ENCODE peak calls at places on chromosome 20, in five cellular contexts. A, Z, O, N and V are unnamed samples.

GRCh38 chr20:39524371-39524911 is 562.3 kb downstream of the DHX35 start:
- DNase-seq in A (no peak), Z (no peak), O (no peak), N (no peak), V (no peak)

GRCh38 chr20:18852318-18852717 is 38.7 kb downstream of the SCP2D1 start:
- DNase-seq in A (no peak), Z (no peak), O (no peak), N (no peak), V (no peak)

GRCh38 chr20:60749804-60750602 is 502.1 kb upstream of the CDH4 start:
- DNase-seq in A (no peak), Z (no peak), O (no peak), N (peak; percentile 31), V (no peak)

GRCh38 chr20:51695574-51696303 is 72.5 kb downstream of the ATP9A start:
- DNase-seq in A (no peak), Z (no peak), O (no peak), N (peak; percentile 46), V (no peak)

GRCh38 chr20:51767867-51768758 is at the start of gene ATP9A:
- DNase-seq in A (peak; percentile 37), Z (peak; percentile 49), O (peak; percentile 32), N (no peak), V (peak; percentile 45)

GRCh38 chr20:46803446-46804020 is 91.1 kb upstream of the EYA2 start:
- DNase-seq in A (no peak), Z (no peak), O (no peak), N (no peak), V (peak; percentile 9)

GRCh38 chr20:1533059-1533458 is 24.4 kb downstream of the SIRPD start:
- DNase-seq in A (no peak), Z (no peak), O (no peak), N (peak; percentile 16), V (no peak)

GRCh38 chr20:34753706-34754461 is 49.7 kb downstream of the TP53INP2 start:
- DNase-seq in A (no peak), Z (no peak), O (no peak), N (no peak), V (no peak)

GRCh38 chr20:22501034-22501433 is 83.3 kb downstream of the FOXA2 start:
- DNase-seq in A (no peak), Z (no peak), O (no peak), N (no peak), V (no peak)

GRCh38 chr20:24996449-24997195 is 4.1 kb upstream of the APMAP start:
- DNase-seq in A (no peak), Z (no peak), O (no peak), N (no peak), V (no peak)

GRCh38 chr20:40294747-40295146 is 394.3 kb downstream of the MAFB start:
- DNase-seq in A (no peak), Z (no peak), O (no peak), N (no peak), V (no peak)

GRCh38 chr20:2558581-2559301 is 22.4 kb downstream of the TMC2 start:
- DNase-seq in A (no peak), Z (no peak), O (peak; percentile 20), N (no peak), V (peak; percentile 42)

GRCh38 chr20:64065973-64066341 is 3.0 kb downstream of the TCEA2 start:
- DNase-seq in A (no peak), Z (no peak), O (no peak), N (peak; percentile 61), V (no peak)

GRCh38 chr20:59835448-59836395 is 97.7 kb downstream of the SYCP2 start:
- DNase-seq in A (peak; percentile 47), Z (peak; percentile 49), O (peak; percentile 30), N (no peak), V (peak; percentile 67)

GRCh38 chr20:62550087-62550565 is 74.3 kb upstream of the GATA5 start:
- DNase-seq in A (peak; percentile 55), Z (peak; percentile 88), O (no peak), N (peak; percentile 20), V (peak; percentile 37)
- H3K4me1 ChIP-seq in A (peaks cover 9% of the 10 kb centered on the region), Z (peaks cover 39% of the 10 kb centered on the region), O (no peaks in the 10 kb centered on the region), N (peaks cover 20% of the 10 kb centered on the region), V (peaks cover 21% of the 10 kb centered on the region)

GRCh38 chr20:37354210-37355195 is 8.6 kb downstream of the SRC start:
- DNase-seq in A (no peak), Z (no peak), O (no peak), N (no peak), V (no peak)
- H3K4me1 ChIP-seq in A (peaks cover 5% of the 10 kb centered on the region), Z (peaks cover 25% of the 10 kb centered on the region), O (no peaks in the 10 kb centered on the region), N (peaks cover 100% of the 10 kb centered on the region), V (no peaks in the 10 kb centered on the region)

DNA sequence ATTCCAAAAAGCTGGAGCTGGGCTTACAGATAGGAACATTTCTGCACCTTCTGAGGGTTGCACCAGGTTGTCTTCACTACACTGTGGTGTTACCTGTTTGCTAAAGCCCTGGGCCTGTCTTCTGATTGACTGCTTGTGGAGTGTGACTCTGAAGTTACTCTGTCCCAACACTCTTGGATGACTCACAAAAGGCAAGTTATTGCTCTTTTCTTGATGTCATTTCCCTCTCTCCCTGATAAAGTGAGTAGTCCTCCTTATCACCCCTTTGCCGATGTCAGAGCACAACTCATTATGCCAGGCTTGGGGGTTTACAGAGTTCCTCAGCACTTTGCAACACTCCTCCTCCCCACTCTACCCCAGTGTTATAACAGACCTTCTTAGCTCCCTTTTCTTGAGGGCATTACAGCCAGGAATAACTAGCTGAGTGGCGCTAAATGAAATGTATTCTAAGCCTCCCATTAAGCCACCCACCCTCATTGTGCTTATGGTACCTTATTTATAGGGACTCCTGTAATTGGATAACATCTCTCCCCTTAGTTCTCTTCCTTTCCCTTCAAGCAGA is 36.1 kb upstream of the NKX2-4 start:
- DNase-seq in A (no peak), Z (no peak), O (no peak), N (peak; percentile 4), V (no peak)
- H3K4me1 ChIP-seq in A (no peaks in the 10 kb centered on the region), Z (no peaks in the 10 kb centered on the region), O (no peaks in the 10 kb centered on the region), N (peaks cover 3% of the 10 kb centered on the region), V (no peaks in the 10 kb centered on the region)

DNA sequence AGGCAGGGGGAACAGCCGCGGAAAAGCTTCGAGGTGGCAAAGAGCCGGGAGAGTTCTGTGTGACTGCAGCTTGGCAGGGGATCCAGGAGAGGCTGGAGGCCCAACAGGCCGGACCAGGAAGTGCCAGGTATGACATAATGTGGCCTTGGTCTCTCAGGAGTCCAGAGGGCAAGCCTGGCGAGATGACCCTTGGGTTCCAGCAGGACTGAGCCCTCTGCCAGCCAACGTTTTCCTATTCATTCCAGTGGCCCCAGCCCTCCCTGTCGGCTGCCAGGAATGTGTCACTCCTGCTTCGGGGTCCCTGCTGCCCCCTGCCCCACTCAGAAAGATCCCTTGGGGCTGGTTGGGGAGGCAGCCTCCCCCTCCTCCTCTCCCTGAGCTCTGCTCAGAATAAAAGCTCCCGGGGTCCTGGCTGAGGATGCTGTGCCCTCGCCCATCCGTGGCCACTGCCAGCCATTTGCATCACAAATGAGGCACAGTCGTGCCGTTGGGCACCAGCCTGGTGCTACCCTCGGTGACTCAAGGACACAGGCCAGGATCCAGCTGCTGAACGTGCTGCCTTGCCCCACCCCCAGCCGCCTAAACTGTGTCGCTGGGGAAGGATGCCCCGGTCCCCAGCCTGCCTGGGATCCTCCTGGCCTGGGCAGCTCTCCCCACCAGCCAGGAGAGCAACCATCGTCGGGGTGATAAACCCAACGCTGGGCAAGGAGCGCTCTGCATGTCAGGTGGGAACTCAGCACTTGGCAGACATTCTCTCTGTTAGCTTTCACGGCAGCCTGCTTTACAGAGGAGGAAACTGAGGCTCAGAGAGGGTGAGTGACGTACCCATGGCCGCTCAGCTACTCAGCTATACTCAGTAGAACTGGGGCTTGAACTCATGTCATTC is 37.7 kb downstream of the RBM38 start:
- DNase-seq in A (no peak), Z (no peak), O (no peak), N (no peak), V (no peak)
- H3K4me1 ChIP-seq in A (no peaks in the 10 kb centered on the region), Z (peaks cover 30% of the 10 kb centered on the region), O (peaks cover 2% of the 10 kb centered on the region), N (no peaks in the 10 kb centered on the region), V (no peaks in the 10 kb centered on the region)

GRCh38 chr20:41408986-41409385 is 42.4 kb upstream of the EMILIN3 start:
- DNase-seq in A (no peak), Z (no peak), O (no peak), N (no peak), V (no peak)

GRCh38 chr20:41411458-41411857 is 44.8 kb upstream of the EMILIN3 start:
- DNase-seq in A (no peak), Z (no peak), O (no peak), N (peak; percentile 17), V (no peak)

GRCh38 chr20:41415191-41415590 is 48.6 kb upstream of the EMILIN3 start:
- DNase-seq in A (no peak), Z (no peak), O (no peak), N (no peak), V (no peak)

GRCh38 chr20:41412324-41412723 is 45.7 kb upstream of the EMILIN3 start:
- DNase-seq in A (no peak), Z (no peak), O (no peak), N (no peak), V (no peak)

DNA sequence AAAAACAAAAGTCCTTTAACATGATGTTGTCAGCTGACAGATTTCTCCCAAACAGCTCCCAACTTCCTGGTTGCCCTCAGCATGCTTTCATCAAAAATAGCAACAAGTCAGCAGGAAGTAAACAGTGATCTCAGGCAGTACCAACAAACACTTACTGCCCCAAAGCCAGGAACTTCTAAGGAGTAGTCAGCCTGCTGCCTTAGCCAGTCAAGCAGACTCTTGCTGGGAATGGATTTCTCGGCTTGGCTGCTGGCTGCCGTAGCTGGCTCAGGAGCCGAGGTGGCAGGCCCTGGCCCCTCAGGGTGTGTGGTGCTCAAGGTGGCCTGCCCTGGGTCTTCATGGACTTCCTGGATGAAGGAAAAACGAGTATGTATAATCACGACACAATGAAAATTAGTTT is 46.6 kb upstream of the EMILIN3 start:
- DNase-seq in A (no peak), Z (no peak), O (no peak), N (peak; percentile 14), V (no peak)
- H3K4me1 ChIP-seq in A (no peaks in the 10 kb centered on the region), Z (peaks cover 35% of the 10 kb centered on the region), O (no peaks in the 10 kb centered on the region), N (no peaks in the 10 kb centered on the region), V (no peaks in the 10 kb centered on the region)

DNA sequence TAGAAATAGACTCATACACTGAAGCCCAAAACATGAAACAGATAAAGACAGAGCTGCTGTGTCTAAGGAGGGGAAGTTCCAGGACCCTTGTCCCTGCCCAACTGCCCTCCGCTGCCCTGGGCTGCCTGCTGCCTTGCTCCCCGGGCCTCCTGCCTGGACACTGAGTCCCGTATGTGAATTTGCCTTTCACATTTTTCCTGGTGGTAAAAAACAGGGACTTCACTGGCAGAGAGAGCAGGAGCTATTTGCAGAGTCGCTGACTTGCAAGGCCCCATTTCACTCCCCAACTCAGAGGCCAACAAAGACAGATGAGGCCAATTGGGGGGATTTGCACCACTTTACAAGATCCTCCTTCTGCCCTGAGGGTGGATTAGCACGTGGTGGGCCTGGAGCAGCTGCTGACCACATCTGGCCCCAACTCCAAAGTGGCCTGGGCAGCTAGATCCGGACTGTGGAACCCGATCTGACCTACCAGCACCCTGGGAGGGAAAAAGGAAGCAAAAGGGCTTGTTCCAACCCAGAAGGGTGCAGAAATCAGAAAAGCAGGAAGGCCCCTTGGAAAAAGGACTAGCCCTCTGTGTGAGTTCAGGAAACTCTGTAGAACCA is 61.4 kb downstream of the NOL4L start:
- DNase-seq in A (no peak), Z (no peak), O (no peak), N (no peak), V (no peak)
- H3K4me1 ChIP-seq in A (no peaks in the 10 kb centered on the region), Z (peaks cover 52% of the 10 kb centered on the region), O (no peaks in the 10 kb centered on the region), N (no peaks in the 10 kb centered on the region), V (no peaks in the 10 kb centered on the region)

GRCh38 chr20:31677553-31678260 is 40.0 kb downstream of the COX4I2 start:
- DNase-seq in A (no peak), Z (no peak), O (no peak), N (no peak), V (no peak)
- H3K4me1 ChIP-seq in A (no peaks in the 10 kb centered on the region), Z (peaks cover 100% of the 10 kb centered on the region), O (peaks cover 62% of the 10 kb centered on the region), N (peaks cover 99% of the 10 kb centered on the region), V (peaks cover 59% of the 10 kb centered on the region)